ENCODE peak calls at places on chromosomes 12 and 14, in nine cellular contexts. One of them, this sample, is unnamed.

GRCh38 chr12:46553911-46554310 is 181.3 kb upstream of the SLC38A2 start:
- DNase-seq in CD8-positive, alpha-beta memory T cell: no peak
- DNase-seq in activated CD4-positive, alpha-beta T cell treated with anti-CD3 and anti-CD28 coated beads, Interleukin-2, amount 10 ng/mL, durations not matched to agents 7 days and 5 days: no peak
- DNase-seq in WTC11: no peak
- DNase-seq in heart left ventricle: no peak
- DNase-seq in SW480: no peak
- DNase-seq in GM23248: peak; percentile 76
- DNase-seq in NCI-H1105 treated with DMSO at 0.1 percent for 48 hours: no peak
- DNase-seq in SW 1271: no peak
- DNase-seq in this sample: no peak

GRCh38 chr14:56891226-56891625 is 80.9 kb upstream of the OTX2 start:
- DNase-seq in NCI-H1105 treated with DMSO at 0.1 percent for 48 hours: no peak
- DNase-seq in activated CD4-positive, alpha-beta T cell treated with anti-CD3 and anti-CD28 coated beads, Interleukin-2, amount 10 ng/mL, durations not matched to agents 7 days and 5 days: no peak
- DNase-seq in SW 1271: no peak
- DNase-seq in SW480: no peak
- DNase-seq in heart left ventricle: no peak
- DNase-seq in WTC11: no peak
- DNase-seq in GM23248: no peak
- DNase-seq in CD8-positive, alpha-beta memory T cell: no peak
- DNase-seq in this sample: no peak

GRCh38 chr12:124509676-124510300 is 57.6 kb downstream of the NCOR2 start:
- DNase-seq in SW 1271: peak; percentile 24
- DNase-seq in CD8-positive, alpha-beta memory T cell: no peak
- DNase-seq in activated CD4-positive, alpha-beta T cell treated with anti-CD3 and anti-CD28 coated beads, Interleukin-2, amount 10 ng/mL, durations not matched to agents 7 days and 5 days: no peak
- DNase-seq in SW480: peak; percentile 97
- DNase-seq in heart left ventricle: peak; percentile 74
- DNase-seq in NCI-H1105 treated with DMSO at 0.1 percent for 48 hours: no peak
- DNase-seq in WTC11: peak; percentile 54
- DNase-seq in GM23248: peak; percentile 67
- DNase-seq in this sample: no peak

GRCh38 chr12:11879306-11879705 is 191.4 kb upstream of the BCL2L14 start:
- DNase-seq in WTC11: no peak
- DNase-seq in SW 1271: no peak
- DNase-seq in CD8-positive, alpha-beta memory T cell: no peak
- DNase-seq in SW480: peak; percentile 74
- DNase-seq in heart left ventricle: no peak
- DNase-seq in activated CD4-positive, alpha-beta T cell treated with anti-CD3 and anti-CD28 coated beads, Interleukin-2, amount 10 ng/mL, durations not matched to agents 7 days and 5 days: no peak
- DNase-seq in NCI-H1105 treated with DMSO at 0.1 percent for 48 hours: no peak
- DNase-seq in GM23248: no peak
- DNase-seq in this sample: no peak

GRCh38 chr14:74648643-74649042 is 36.6 kb upstream of the LTBP2 start:
- DNase-seq in heart left ventricle: no peak
- DNase-seq in GM23248: no peak
- DNase-seq in activated CD4-positive, alpha-beta T cell treated with anti-CD3 and anti-CD28 coated beads, Interleukin-2, amount 10 ng/mL, durations not matched to agents 7 days and 5 days: no peak
- DNase-seq in NCI-H1105 treated with DMSO at 0.1 percent for 48 hours: no peak
- DNase-seq in SW480: no peak
- DNase-seq in CD8-positive, alpha-beta memory T cell: no peak
- DNase-seq in WTC11: no peak
- DNase-seq in SW 1271: no peak
- DNase-seq in this sample: no peak

GRCh38 chr14:105116451-105117256 is 51.4 kb upstream of the GPR132 start:
- DNase-seq in CD8-positive, alpha-beta memory T cell: no peak
- DNase-seq in GM23248: no peak
- DNase-seq in activated CD4-positive, alpha-beta T cell treated with anti-CD3 and anti-CD28 coated beads, Interleukin-2, amount 10 ng/mL, durations not matched to agents 7 days and 5 days: no peak
- DNase-seq in heart left ventricle: no peak
- DNase-seq in SW480: no peak
- DNase-seq in SW 1271: no peak
- DNase-seq in WTC11: no peak
- DNase-seq in NCI-H1105 treated with DMSO at 0.1 percent for 48 hours: no peak
- DNase-seq in this sample: no peak

GRCh38 chr14:86777950-86778602 is 1214.9 kb downstream of the GALC start:
- DNase-seq in activated CD4-positive, alpha-beta T cell treated with anti-CD3 and anti-CD28 coated beads, Interleukin-2, amount 10 ng/mL, durations not matched to agents 7 days and 5 days: no peak
- DNase-seq in SW 1271: no peak
- DNase-seq in WTC11: no peak
- DNase-seq in NCI-H1105 treated with DMSO at 0.1 percent for 48 hours: no peak
- DNase-seq in CD8-positive, alpha-beta memory T cell: no peak
- DNase-seq in heart left ventricle: no peak
- DNase-seq in SW480: no peak
- DNase-seq in GM23248: no peak
- DNase-seq in this sample: no peak

GRCh38 chr14:67962215-67962644 is 142.7 kb downstream of the RAD51B start:
- DNase-seq in WTC11: no peak
- DNase-seq in GM23248: no peak
- DNase-seq in NCI-H1105 treated with DMSO at 0.1 percent for 48 hours: no peak
- DNase-seq in activated CD4-positive, alpha-beta T cell treated with anti-CD3 and anti-CD28 coated beads, Interleukin-2, amount 10 ng/mL, durations not matched to agents 7 days and 5 days: no peak
- DNase-seq in heart left ventricle: no peak
- DNase-seq in SW480: no peak
- DNase-seq in SW 1271: no peak
- DNase-seq in CD8-positive, alpha-beta memory T cell: no peak
- DNase-seq in this sample: no peak

GRCh38 chr12:23039834-23040233 is 414.9 kb downstream of the ETNK1 start:
- DNase-seq in NCI-H1105 treated with DMSO at 0.1 percent for 48 hours: no peak
- DNase-seq in WTC11: no peak
- DNase-seq in SW480: no peak
- DNase-seq in CD8-positive, alpha-beta memory T cell: no peak
- DNase-seq in GM23248: no peak
- DNase-seq in SW 1271: no peak
- DNase-seq in activated CD4-positive, alpha-beta T cell treated with anti-CD3 and anti-CD28 coated beads, Interleukin-2, amount 10 ng/mL, durations not matched to agents 7 days and 5 days: no peak
- DNase-seq in heart left ventricle: no peak
- DNase-seq in this sample: no peak